ENCODE peak calls at places on chromosome 1, in six cellular contexts. Z is ovary; E is HEK293T; H is GM04503; O is CD8-positive, alpha-beta memory T cell; A is effector memory CD8-positive, alpha-beta T cell. Y is an unnamed sample.

GRCh38 chr1:14598498-14599172 is at the start of gene KAZN:
- DNase-seq in E (peak; percentile 57), A (no peak), O (no peak), Z (peak; percentile 31), H (no peak), Y (no peak)

GRCh38 chr1:207124389-207124788 is 20.4 kb downstream of the C4BPA start:
- DNase-seq in H (no peak), A (no peak), O (no peak), Z (no peak), E (no peak), Y (no peak)

GRCh38 chr1:36248250-36248894 is 24.1 kb downstream of the THRAP3 start:
- DNase-seq in Z (peak; percentile 71), H (peak; percentile 75), O (no peak), E (no peak), A (no peak), Y (no peak)

GRCh38 chr1:221011145-221011544 is 131.9 kb downstream of the HLX start:
- DNase-seq in O (no peak), H (no peak), E (no peak), Z (no peak), A (no peak), Y (no peak)

GRCh38 chr1:109877320-109877771 is 33.3 kb upstream of the CSF1 start:
- DNase-seq in Z (peak; percentile 67), E (no peak), O (no peak), H (peak; percentile 97), A (no peak), Y (peak; percentile 83)

GRCh38 chr1:39080269-39080826 is 54.2 kb downstream of the NDUFS5 start:
- DNase-seq in E (no peak), Z (no peak), O (no peak), H (no peak), A (no peak), Y (no peak)

GRCh38 chr1:26097696-26098095 is 13.9 kb upstream of the PDIK1L start:
- DNase-seq in Z (no peak), E (no peak), O (no peak), A (no peak), H (peak; percentile 24), Y (no peak)

GRCh38 chr1:53068314-53069084 is 6.5 kb downstream of the PODN start:
- DNase-seq in H (no peak), E (no peak), A (no peak), O (no peak), Z (peak; percentile 15), Y (no peak)

GRCh38 chr1:185075476-185075875 is 30.1 kb downstream of the RNF2 start:
- DNase-seq in Z (no peak), O (no peak), E (no peak), H (no peak), A (no peak), Y (no peak)

GRCh38 chr1:51569284-51570062 is 47.4 kb upstream of the OSBPL9 start:
- DNase-seq in Z (no peak), A (no peak), O (peak; percentile 18), H (no peak), E (no peak), Y (peak; percentile 36)

GRCh38 chr1:16440480-16441311 is at the start of gene NECAP2:
- DNase-seq in A (peak; percentile 93), H (peak; percentile 39), E (peak; percentile 95), O (peak; percentile 87), Z (peak; percentile 95), Y (peak; percentile 36)

GRCh38 chr1:183025782-183026774 is 2.9 kb downstream of the LAMC1 start:
- DNase-seq in A (no peak), H (no peak), E (peak; percentile 55), Z (no peak), O (no peak), Y (no peak)

GRCh38 chr1:172449585-172450523 is 6.0 kb upstream of the PIGC start:
- DNase-seq in E (peak; percentile 78), O (peak; percentile 32), A (peak; percentile 22), Z (peak; percentile 28), H (no peak), Y (no peak)